ENCODE peak calls at places on chromosomes 4 and X, in ten cellular contexts. T is GM12878, P is HCT116, V is SK-N-SH, J is HepG2, H is A549, L is NB4, U is H1, M is endothelial cell of umbilical vein, O is K562. C is an unnamed sample.
A peak's percentile ranks its signal among the peaks of the same experiment; 100 is the strongest.

GRCh38 chr4:144645621-144646522 is at the start of gene HHIP:
- DNase-seq in T (no peak), L (no peak), M (peak; percentile 88), O (peak; percentile 43), J (peak; percentile 1), P (no peak), V (peak; percentile 70), U (peak; percentile 64), H (peak; percentile 15), C (peak; percentile 46)

GRCh38 chr4:25865586-25865985 is 2.8 kb upstream of the SEL1L3 start:
- DNase-seq in H (peak; percentile 49), L (no peak), P (peak; percentile 91), O (peak; percentile 60), U (no peak), M (no peak), T (no peak), V (no peak), J (no peak), C (peak; percentile 34)

GRCh38 chrX:153722704-153723350 is 1.4 kb downstream of the BCAP31 start:
- DNase-seq in O (no peak), U (no peak), M (peak; percentile 33), L (peak; percentile 53), T (no peak), V (no peak), H (peak; percentile 25), J (no peak), P (no peak), C (no peak)

GRCh38 chr4:149512489-149512888 is 303.2 kb downstream of the IQCM start:
- DNase-seq in H (no peak), O (no peak), L (no peak), M (no peak), J (no peak), T (no peak), V (no peak), U (no peak), P (no peak), C (no peak)

GRCh38 chr4:96227515-96227914 is 387.6 kb downstream of the PDHA2 start:
- DNase-seq in P (no peak), M (no peak), T (no peak), O (no peak), L (no peak), U (no peak), J (no peak), H (no peak), V (no peak), C (no peak)

GRCh38 chr4:6494431-6495295 is 22.2 kb upstream of the PPP2R2C start:
- DNase-seq in V (no peak), L (no peak), M (no peak), H (no peak), T (no peak), O (no peak), U (no peak), J (no peak), P (no peak), C (no peak)

GRCh38 chrX:85851418-85851817 is 195.9 kb downstream of the CHM start:
- DNase-seq in T (no peak), H (peak; percentile 0), O (no peak), J (peak; percentile 14), U (peak; percentile 46), P (peak; percentile 8), V (peak; percentile 3), M (peak; percentile 1), L (no peak), C (peak; percentile 52)

GRCh38 chr4:54568184-54568583 is 89.6 kb upstream of the KIT start:
- DNase-seq in O (no peak), P (no peak), M (no peak), T (no peak), H (no peak), J (no peak), L (no peak), V (no peak), U (peak; percentile 16), C (no peak)

GRCh38 chr4:24195976-24196736 is 306.3 kb upstream of the PPARGC1A start:
- DNase-seq in T (no peak), M (no peak), H (no peak), U (no peak), J (no peak), V (no peak), O (no peak), P (no peak), L (no peak), C (no peak)

GRCh38 chr4:41661447-41662076 is 87.0 kb downstream of the PHOX2B start:
- DNase-seq in V (peak; percentile 56), O (peak; percentile 65), U (peak; percentile 78), L (peak; percentile 61), M (peak; percentile 69), P (peak; percentile 31), T (no peak), H (peak; percentile 35), J (peak; percentile 12), C (peak; percentile 57)

GRCh38 chrX:83759872-83760271 is 101.1 kb upstream of the CYLC1 start:
- DNase-seq in U (no peak), M (no peak), P (no peak), T (no peak), O (no peak), V (peak; percentile 2), H (no peak), J (peak; percentile 6), L (peak; percentile 30), C (no peak)

GRCh38 chr4:5710962-5711478 is at the start of gene EVC:
- DNase-seq in P (no peak), O (peak; percentile 37), L (no peak), J (peak; percentile 54), M (peak; percentile 67), U (peak; percentile 85), H (peak; percentile 69), T (no peak), V (peak; percentile 90), C (peak; percentile 79)

GRCh38 chr4:71187399-71188196 is 151.2 kb upstream of the SLC4A4 start:
- DNase-seq in J (no peak), V (no peak), T (no peak), U (peak; percentile 73), P (no peak), O (no peak), L (no peak), H (peak; percentile 23), M (no peak), C (peak; percentile 43)

GRCh38 chrX:113390531-113390930 is 549.9 kb upstream of the AMOT start:
- DNase-seq in O (no peak), V (no peak), P (no peak), L (no peak), U (no peak), J (no peak), T (no peak), H (no peak), M (no peak), C (no peak)

GRCh38 chr4:53119685-53120084 is 246.2 kb downstream of the SCFD2 start:
- DNase-seq in U (no peak), O (no peak), T (no peak), P (no peak), H (no peak), J (peak; percentile 40), M (no peak), V (no peak), L (no peak), C (peak; percentile 33)

GRCh38 chrX:23908219-23909003 is 605 bp downstream of the CXorf58 start:
- DNase-seq in T (no peak), J (no peak), H (no peak), P (no peak), O (no peak), V (no peak), L (no peak), M (no peak), U (no peak), C (peak; percentile 12)

GRCh38 chr4:3790006-3790561 is 23.9 kb downstream of the ADRA2C start:
- DNase-seq in U (no peak), M (no peak), H (no peak), L (peak; percentile 38), J (no peak), V (peak; percentile 75), P (no peak), O (no peak), T (no peak), C (no peak)

GRCh38 chr4:127734976-127735375 is 4.8 kb downstream of the SLC25A31 start:
- DNase-seq in T (no peak), U (no peak), M (no peak), V (no peak), J (no peak), O (no peak), P (no peak), H (no peak), L (no peak), C (no peak)

GRCh38 chrX:65488496-65488895 is 46.1 kb downstream of the LAS1L start:
- DNase-seq in J (no peak), P (no peak), M (no peak), T (no peak), L (no peak), V (no peak), U (no peak), H (no peak), O (no peak), C (no peak)

DNA sequence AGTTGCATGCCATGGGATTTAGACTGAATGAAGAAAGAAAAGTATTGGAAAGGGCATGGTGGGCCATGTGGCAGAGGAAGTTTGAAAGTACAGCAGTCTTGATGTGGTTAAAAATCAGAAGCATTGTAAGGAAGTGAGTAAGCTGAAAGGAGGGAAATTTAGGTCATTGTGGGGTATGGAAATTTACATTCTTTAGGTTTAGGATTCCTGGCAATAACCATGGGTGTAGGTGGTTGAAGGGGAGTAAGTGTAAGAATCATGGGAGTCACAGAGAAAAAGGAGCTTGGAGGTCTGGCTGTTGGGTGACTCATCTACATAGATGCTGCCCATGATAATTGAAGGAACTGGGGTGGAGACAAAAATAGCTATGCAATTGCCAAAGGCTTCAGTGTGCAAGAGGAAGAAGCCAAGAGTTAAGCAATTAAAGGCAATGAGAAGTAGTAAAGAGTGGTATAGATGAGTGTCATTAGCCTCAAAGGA is 243.8 kb upstream of the LDB2 start:
- DNase-seq in T (no peak), J (no peak), L (peak; percentile 98), H (no peak), O (no peak), U (no peak), V (no peak), M (peak; percentile 78), P (no peak), C (no peak)
- TF ChIP-seq MAX in T (no peak), J (no peak), L (peak; percentile 56), H (no peak), O (no peak), U (no peak), V (peak; percentile 53), M (no peak), P (no peak), C (no peak)

GRCh38 chr4:2046031-2046961 is 12.8 kb upstream of the NAT8L start:
- DNase-seq in L (no peak), P (no peak), O (no peak), H (no peak), J (no peak), V (peak; percentile 56), T (no peak), U (peak; percentile 49), M (no peak), C (no peak)
- TF ChIP-seq MAX in L (no peak), P (no peak), O (no peak), H (no peak), J (no peak), V (no peak), T (no peak), U (no peak), M (no peak), C (no peak)

GRCh38 chr4:183504930-183505555 is at the start of gene ING2:
- DNase-seq in O (peak; percentile 80), M (peak; percentile 54), L (no peak), J (peak; percentile 18), P (peak; percentile 21), H (peak; percentile 54), U (peak; percentile 67), V (peak; percentile 89), T (no peak), C (no peak)
- TF ChIP-seq MAX in O (no peak), M (no peak), L (no peak), J (no peak), P (no peak), H (no peak), U (peak; percentile 26), V (peak; percentile 5), T (peak; percentile 9), C (no peak)

GRCh38 chrX:139759637-139760036 is 51.7 kb upstream of the MCF2 start:
- DNase-seq in H (peak; percentile 1), M (peak; percentile 18), O (peak; percentile 7), L (peak; percentile 11), V (no peak), P (no peak), T (no peak), U (peak; percentile 44), J (no peak), C (no peak)
- TF ChIP-seq MAX in H (no peak), M (no peak), O (no peak), L (no peak), V (no peak), P (no peak), T (no peak), U (no peak), J (no peak), C (no peak)